ENCODE peak calls at places on chromosomes 4 and X, in seven cellular contexts. H is CD8-positive, alpha-beta T cell; V is body of pancreas; R is ascending aorta; G is GM23248; A is cardiac muscle cell; N is aorta. Y is an unnamed sample.

GRCh38 chr4:158169931-158170690 is 2.7 kb downstream of the GASK1B start:
- DNase-seq in H (no peak), V (no peak), R (no peak), G (peak), A (no peak), N (no peak), Y (no peak)

GRCh38 chr4:73244941-73245601 is 13.5 kb downstream of the ANKRD17 start:
- DNase-seq in H (no peak), V (no peak), R (no peak), G (no peak), A (no peak), N (no peak), Y (no peak)

GRCh38 chr4:159298502-159298901 is 195.6 kb downstream of the RAPGEF2 start:
- DNase-seq in H (no peak), V (no peak), R (no peak), G (peak), A (no peak), N (no peak), Y (no peak)

GRCh38 chr4:71584654-71585053 is 199.2 kb downstream of the GC start:
- DNase-seq in H (no peak), V (no peak), R (no peak), G (peak), A (no peak), N (no peak), Y (no peak)

GRCh38 chrX:131305926-131306325 is 16.8 kb upstream of the IGSF1 start:
- DNase-seq in H (no peak), V (no peak), R (no peak), G (no peak), A (no peak), N (no peak), Y (no peak)

GRCh38 chrX:22109442-22109841 is 77.3 kb downstream of the PHEX start:
- DNase-seq in H (no peak), V (no peak), R (no peak), G (peak), A (no peak), N (no peak), Y (no peak)

GRCh38 chr4:1183985-1184773 is 11.8 kb upstream of the SPON2 start:
- DNase-seq in H (no peak), V (no peak), R (no peak), G (no peak), A (no peak), N (peak), Y (no peak)

GRCh38 chr4:120139392-120139791 is 72.7 kb upstream of the MAD2L1 start:
- DNase-seq in H (no peak), V (no peak), R (no peak), G (peak), A (no peak), N (no peak), Y (no peak)

GRCh38 chrX:114500622-114501021 is 83.3 kb upstream of the HTR2C start:
- DNase-seq in H (no peak), V (no peak), R (no peak), G (no peak), A (no peak), N (no peak), Y (no peak)

GRCh38 chr4:57102050-57102564 is 8.1 kb downstream of the IGFBP7 start:
- DNase-seq in H (no peak), V (peak), R (peak), G (peak), A (peak), N (peak), Y (peak)

GRCh38 chr4:78065514-78066192 is 8.5 kb downstream of the FRAS1 start:
- DNase-seq in H (no peak), V (no peak), R (no peak), G (no peak), A (no peak), N (no peak), Y (no peak)

GRCh38 chrX:46686003-46686645 is 72.8 kb downstream of the SLC9A7 start:
- DNase-seq in H (peak), V (peak), R (peak), G (peak), A (peak), N (no peak), Y (peak)

GRCh38 chrX:110181459-110182137 is 136.3 kb downstream of the AMMECR1 start:
- DNase-seq in H (no peak), V (no peak), R (no peak), G (no peak), A (no peak), N (no peak), Y (no peak)

GRCh38 chr4:163161536-163162205 is 5.0 kb downstream of the NAF1 start:
- DNase-seq in H (no peak), V (no peak), R (no peak), G (peak), A (no peak), N (no peak), Y (no peak)

DNA sequence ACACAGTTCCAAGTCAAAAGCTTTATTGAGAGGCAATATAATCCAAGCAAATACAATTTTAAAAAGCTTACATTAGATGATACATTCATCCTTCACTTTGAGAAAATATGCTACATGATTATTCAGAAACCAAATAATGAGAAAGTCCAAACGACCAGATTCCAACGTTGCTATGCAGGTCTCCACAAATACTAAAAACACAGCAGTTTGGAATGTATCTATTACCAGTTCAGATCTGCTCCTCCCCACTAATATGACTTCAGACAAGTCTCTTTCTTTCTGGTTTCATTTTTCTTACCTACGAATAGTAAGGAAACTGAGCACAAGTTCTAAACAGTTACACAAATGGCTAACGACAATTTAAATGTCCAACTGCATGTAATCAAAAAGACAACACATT is 9.5 kb downstream of the NAF1 start:
- DNase-seq in H (no peak), V (no peak), R (no peak), G (peak), A (no peak), N (no peak), Y (no peak)
- H3K4me3 ChIP-seq in H (no peak), V (no peak), R (no peak), G (peak), A (no peak), N (no peak), Y (no peak)

DNA sequence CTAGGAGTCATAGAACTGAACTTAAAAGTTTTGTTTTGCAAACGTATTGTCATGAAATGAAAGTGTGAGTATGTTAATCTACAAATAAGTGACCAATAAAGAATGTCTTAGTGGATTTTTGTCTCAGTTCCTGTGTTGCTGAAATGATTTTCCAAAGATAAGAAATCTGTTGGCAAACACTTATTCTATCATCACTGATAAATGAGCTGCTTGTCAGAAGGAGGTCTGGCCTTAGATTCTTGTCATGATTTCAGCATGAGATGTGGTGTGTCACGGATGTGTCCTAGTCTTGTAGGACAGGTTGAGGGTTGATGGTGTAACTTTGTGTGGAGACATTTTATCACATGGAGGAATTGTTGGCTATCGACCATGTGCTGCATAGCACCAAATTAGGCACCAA is 31.9 kb upstream of the LIMCH1 start:
- DNase-seq in H (no peak), V (no peak), R (no peak), G (peak), A (no peak), N (no peak), Y (no peak)
- H3K27ac ChIP-seq in H (no peak), V (peak), R (peak), G (peak), A (no peak), N (no peak), Y (no peak)

GRCh38 chrX:40003982-40004535 is 93.7 kb downstream of the BCOR start:
- DNase-seq in H (no peak), V (no peak), R (no peak), G (no peak), A (no peak), N (no peak), Y (no peak)

GRCh38 chrX:40007136-40007535 is 90.6 kb downstream of the BCOR start:
- DNase-seq in H (no peak), V (no peak), R (no peak), G (peak), A (no peak), N (no peak), Y (no peak)

GRCh38 chrX:40006025-40007017 is 91.4 kb downstream of the BCOR start:
- DNase-seq in H (peak), V (peak), R (no peak), G (peak), A (peak), N (peak), Y (peak)

GRCh38 chrX:40004916-40005289 is 92.9 kb downstream of the BCOR start:
- DNase-seq in H (no peak), V (no peak), R (no peak), G (no peak), A (no peak), N (no peak), Y (no peak)

DNA sequence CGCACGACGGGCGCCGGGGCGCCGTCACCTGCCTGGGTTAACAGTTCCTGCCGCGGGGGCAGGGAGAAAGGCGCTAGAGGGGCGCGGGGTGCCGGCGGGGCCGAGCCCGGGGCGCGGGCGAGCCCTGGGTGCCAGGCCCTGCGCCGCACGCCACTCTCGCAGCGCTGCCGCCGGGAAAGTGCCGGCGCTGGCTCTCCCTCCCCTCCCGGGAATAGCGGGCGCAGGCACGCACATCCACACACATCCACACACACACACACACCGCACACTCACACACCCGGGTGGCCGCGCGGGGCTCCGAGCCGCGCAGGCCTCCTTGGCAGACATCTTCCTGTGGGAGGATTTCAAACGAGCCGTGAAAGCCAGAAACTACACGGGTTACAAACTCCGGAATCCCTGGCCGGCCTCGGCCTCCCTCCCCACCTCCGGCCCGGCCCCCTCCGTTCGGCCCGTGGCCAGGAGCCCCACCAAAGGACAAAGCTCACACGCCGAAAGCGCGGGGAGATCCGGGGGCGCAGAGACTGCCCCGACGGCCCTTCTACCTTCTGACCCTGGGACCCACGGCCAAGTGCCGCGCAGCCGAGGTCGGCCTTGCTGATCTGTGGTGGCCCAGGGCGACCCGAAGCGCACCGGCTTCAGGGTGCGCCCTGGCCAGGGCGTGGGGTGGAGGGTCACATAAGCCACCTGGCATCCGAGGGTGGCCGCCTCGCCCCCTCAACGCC is 92.3 kb downstream of the BCOR start:
- DNase-seq in H (peak), V (no peak), R (no peak), G (no peak), A (no peak), N (no peak), Y (no peak)
- H3K4me3 ChIP-seq in H (peak), V (no peak), R (peak), G (no peak), A (no peak), N (no peak), Y (no peak)

GRCh38 chr4:177512646-177513045 is 70.4 kb upstream of the AGA start:
- DNase-seq in H (no peak), V (no peak), R (no peak), G (no peak), A (no peak), N (no peak), Y (no peak)
- H3K27ac ChIP-seq in H (no peak), V (no peak), R (no peak), G (no peak), A (no peak), N (no peak), Y (no peak)

Y was measured in thyroid gland.